ENCODE peak calls at places on chromosomes 11 and 22, in six cellular contexts. X is mesenchymal stem cell, P is IMR-90, J is mesendoderm, K is neuronal stem cell, I is H1. Q is an unnamed sample.
A peak's percentile ranks its signal among the peaks of the same experiment; 100 is the strongest.

GRCh38 chr22:38758276-38758945 is 2.6 kb upstream of the SUN2 start:
- DNase-seq in X (no peak), P (no peak), J (no peak), K (no peak), I (no peak), Q (no peak)

GRCh38 chr11:94658386-94658785 is 91.2 kb downstream of the PIWIL4 start:
- DNase-seq in X (no peak), P (no peak), J (no peak), K (no peak), I (no peak), Q (no peak)

GRCh38 chr11:45282070-45282469 is 4.1 kb downstream of the SYT13 start:
- DNase-seq in X (no peak), P (no peak), J (no peak), K (no peak), I (no peak), Q (no peak)

GRCh38 chr11:22624742-22625447 is 728 bp downstream of the FANCF start:
- DNase-seq in X (peak; percentile 73), P (peak; percentile 60), J (peak; percentile 95), K (no peak), I (peak; percentile 71), Q (peak; percentile 85)

GRCh38 chr22:50303848-50304527 is 3.5 kb downstream of the PLXNB2 start:
- DNase-seq in X (no peak), P (no peak), J (peak; percentile 68), K (no peak), I (no peak), Q (peak; percentile 77)

GRCh38 chr11:132448334-132448995 is 1078.0 kb downstream of the NTM start:
- DNase-seq in X (no peak), P (no peak), J (peak; percentile 32), K (no peak), I (no peak), Q (peak; percentile 36)

GRCh38 chr22:24005201-24005600 is at the start of gene GSTT4:
- DNase-seq in X (no peak), P (no peak), J (no peak), K (no peak), I (no peak), Q (no peak)

GRCh38 chr22:26893034-26893710 is 235.8 kb downstream of the MIAT start:
- DNase-seq in X (peak; percentile 56), P (no peak), J (peak; percentile 23), K (no peak), I (no peak), Q (peak; percentile 41)

GRCh38 chr22:20464096-20464614 is 26.5 kb upstream of the SCARF2 start:
- DNase-seq in X (no peak), P (no peak), J (no peak), K (no peak), I (no peak), Q (no peak)

GRCh38 chr11:57491371-57492061 is 24.0 kb downstream of the SLC43A1 start:
- DNase-seq in X (no peak), P (no peak), J (peak; percentile 75), K (peak; percentile 43), I (no peak), Q (peak; percentile 83)

GRCh38 chr11:111718436-111719325 is 47.5 kb downstream of the PPP2R1B start:
- DNase-seq in X (peak; percentile 86), P (peak; percentile 91), J (no peak), K (no peak), I (no peak), Q (no peak)

GRCh38 chr22:19420321-19420720 is 11.2 kb downstream of the HIRA start:
- DNase-seq in X (no peak), P (no peak), J (no peak), K (no peak), I (no peak), Q (no peak)

GRCh38 chr11:35764414-35764813 is 101.8 kb downstream of the TRIM44 start:
- DNase-seq in X (no peak), P (no peak), J (no peak), K (no peak), I (no peak), Q (no peak)

GRCh38 chr11:2741377-2742131 is 41.8 kb upstream of the KCNQ1OT1 start:
- DNase-seq in X (peak; percentile 89), P (peak; percentile 74), J (peak; percentile 60), K (no peak), I (no peak), Q (no peak)

GRCh38 chr11:74004694-74005615 is 3.9 kb downstream of the UCP3 start:
- DNase-seq in X (no peak), P (no peak), J (no peak), K (no peak), I (no peak), Q (no peak)

GRCh38 chr11:70889411-70889810 is 363.0 kb downstream of the SHANK2 start:
- DNase-seq in X (no peak), P (no peak), J (no peak), K (no peak), I (no peak), Q (no peak)

GRCh38 chr22:47282366-47282765 is 519.9 kb downstream of the TBC1D22A start:
- DNase-seq in X (no peak), P (no peak), J (no peak), K (no peak), I (no peak), Q (no peak)

GRCh38 chr22:47284360-47284759 is 521.9 kb downstream of the TBC1D22A start:
- DNase-seq in X (no peak), P (no peak), J (no peak), K (no peak), I (no peak), Q (no peak)

GRCh38 chr22:47283616-47284270 is 521.3 kb downstream of the TBC1D22A start:
- DNase-seq in X (no peak), P (no peak), J (no peak), K (no peak), I (no peak), Q (no peak)

GRCh38 chr22:47281126-47282106 is 519.0 kb downstream of the TBC1D22A start:
- DNase-seq in X (no peak), P (peak; percentile 41), J (no peak), K (no peak), I (no peak), Q (no peak)

GRCh38 chr22:47282851-47283250 is 520.4 kb downstream of the TBC1D22A start:
- DNase-seq in X (no peak), P (no peak), J (no peak), K (no peak), I (no peak), Q (no peak)
- H3K23ac ChIP-seq in X (no peak overlapping the region), P (no peak overlapping the region), J (no peak overlapping the region), K (no peak overlapping the region), I (no peak overlapping the region), Q (no peak overlapping the region)

DNA sequence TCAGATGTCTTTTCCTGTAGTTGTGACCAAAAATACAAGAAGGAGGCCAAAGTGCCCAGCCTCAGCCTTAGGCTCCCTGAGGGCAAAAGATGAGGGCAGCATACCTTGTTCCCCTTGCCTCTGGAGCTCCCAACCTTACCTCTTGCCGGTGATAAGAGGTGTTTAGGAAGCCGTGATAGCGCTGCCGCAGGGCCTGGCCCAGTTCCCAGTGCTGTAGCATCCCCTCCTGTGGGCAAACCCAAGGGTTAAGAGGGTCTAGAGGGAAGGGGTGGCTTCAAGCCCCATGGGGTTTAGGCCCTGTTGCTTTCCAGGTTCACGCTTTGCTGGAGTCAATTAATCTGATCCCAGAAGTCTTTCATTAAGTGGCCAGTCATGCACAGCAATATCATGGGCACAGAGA is 1.1 kb downstream of the ACP2 start:
- DNase-seq in X (no peak), P (no peak), J (no peak), K (no peak), I (no peak), Q (no peak)
- H3K9ac ChIP-seq in X (no peak overlapping the region), P (no peak overlapping the region), J (no peak overlapping the region), K (no peak overlapping the region), I (no peak overlapping the region), Q (no peak overlapping the region)

GRCh38 chr11:18696638-18697225 is 1.8 kb upstream of the TMEM86A start:
- DNase-seq in X (peak; percentile 19), P (peak; percentile 57), J (no peak), K (no peak), I (no peak), Q (no peak)
- H3K23ac ChIP-seq in X (no peak overlapping the region), P (no peak overlapping the region), J (no peak overlapping the region), K (no peak overlapping the region), I (no peak overlapping the region), Q (no peak overlapping the region)

DNA sequence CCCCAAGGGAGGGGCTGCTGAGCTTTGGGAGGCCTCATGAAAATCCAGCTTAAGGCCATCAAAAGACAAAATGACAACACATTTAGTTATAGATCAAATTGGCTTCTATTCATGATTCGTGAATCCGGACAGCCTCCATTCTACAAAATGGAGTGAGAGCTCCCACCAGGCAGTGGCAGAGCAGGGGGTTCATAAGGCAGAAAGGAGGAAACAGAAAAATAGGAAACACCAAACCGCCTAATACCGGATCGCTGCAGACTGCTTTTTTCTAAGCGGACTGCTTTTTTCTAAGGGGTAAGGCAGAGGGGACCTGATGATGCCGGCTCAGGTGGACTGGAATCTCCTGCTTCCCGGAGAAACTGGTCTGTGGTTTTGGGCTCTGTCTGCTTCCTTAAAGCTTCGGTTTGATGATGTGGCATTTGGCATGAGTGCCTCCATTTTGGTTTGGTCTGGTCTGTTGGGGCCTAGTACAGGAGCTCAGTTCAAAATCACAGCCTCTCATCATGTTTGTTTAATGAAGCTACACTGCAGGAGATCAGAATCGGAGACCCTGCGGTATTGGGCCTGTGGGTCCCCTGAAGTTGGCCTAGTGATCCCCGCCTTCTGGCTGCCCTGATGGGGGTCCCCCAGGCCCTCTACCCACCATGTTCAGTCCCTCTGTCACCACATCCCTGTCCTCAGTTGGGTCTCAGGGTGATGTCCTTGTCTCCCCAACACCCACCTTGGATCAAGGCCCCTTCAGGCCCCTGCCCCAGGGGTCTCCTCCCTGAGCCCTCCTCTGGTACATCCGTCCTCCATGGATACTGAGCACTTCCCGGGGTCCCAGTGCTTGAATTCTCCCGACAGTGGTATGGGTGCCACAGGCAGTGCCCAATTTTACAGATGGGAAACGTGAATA is 1.2 kb downstream of the ALDH3B1 start:
- DNase-seq in X (no peak), P (no peak), J (no peak), K (no peak), I (no peak), Q (no peak)
- H3K9ac ChIP-seq in X (peak overlapping the region; percentile 91), P (peak overlapping the region; percentile 60), J (no peak overlapping the region), K (no peak overlapping the region), I (no peak overlapping the region), Q (no peak overlapping the region)

Q was measured in H9.